ENCODE peak calls at places on chromosome 17, in nine cellular contexts. F is H9, N is colonic mucosa, E is psoas muscle, C is AG10803, R is fibroblast of the aortic adventitia, O is HFFc6, M is endodermal cell, A is stomach. J is an unnamed sample.

GRCh38 chr17:75808905-75809621 is 24.5 kb downstream of the UNK start:
- DNase-seq in F (peak; percentile 29), N (no peak), E (peak; percentile 69), C (peak; percentile 66), R (peak; percentile 93), O (no peak), M (peak; percentile 49), A (peak; percentile 83), J (no peak)

GRCh38 chr17:795721-796120 is 13.6 kb downstream of the MRM3 start:
- DNase-seq in F (no peak), N (no peak), E (no peak), C (no peak), R (no peak), O (no peak), M (peak; percentile 47), A (no peak), J (no peak)

GRCh38 chr17:30173649-30174048 is 57.0 kb downstream of the NSRP1 start:
- DNase-seq in F (no peak), N (no peak), E (no peak), C (no peak), R (peak; percentile 28), O (no peak), M (no peak), A (no peak), J (peak; percentile 59)

GRCh38 chr17:81976332-81977210 is 858 bp upstream of the ASPSCR1 start:
- DNase-seq in F (peak; percentile 81), N (peak; percentile 57), E (peak; percentile 53), C (no peak), R (no peak), O (no peak), M (peak; percentile 83), A (peak; percentile 69), J (peak; percentile 56)

GRCh38 chr17:30716461-30717289 is 107.8 kb downstream of the CRLF3 start:
- DNase-seq in F (peak; percentile 56), N (no peak), E (peak; percentile 7), C (peak; percentile 26), R (peak; percentile 20), O (no peak), M (peak; percentile 69), A (no peak), J (peak; percentile 32)

GRCh38 chr17:28760987-28761562 is 17.3 kb downstream of the TRAF4 start:
- DNase-seq in F (peak; percentile 94), N (peak; percentile 75), E (peak; percentile 77), C (peak; percentile 58), R (peak; percentile 63), O (peak; percentile 57), M (peak; percentile 94), A (peak; percentile 87), J (no peak)

GRCh38 chr17:68822752-68823289 is 132.4 kb downstream of the ABCA8 start:
- DNase-seq in F (no peak), N (no peak), E (no peak), C (no peak), R (no peak), O (no peak), M (no peak), A (no peak), J (no peak)

GRCh38 chr17:69246726-69247375 is 18.2 kb upstream of the ABCA10 start:
- DNase-seq in F (no peak), N (no peak), E (no peak), C (peak; percentile 58), R (peak; percentile 81), O (peak; percentile 39), M (no peak), A (no peak), J (no peak)

GRCh38 chr17:17780941-17781590 is 55.7 kb downstream of the SREBF1 start:
- DNase-seq in F (peak; percentile 95), N (peak; percentile 29), E (peak; percentile 11), C (no peak), R (peak; percentile 32), O (no peak), M (peak; percentile 97), A (peak; percentile 52), J (no peak)
- TF ChIP-seq CTCF in F (peak; percentile 66), N (no peak), E (no peak), C (peak; percentile 23), R (peak; percentile 7), O (no peak), M (peak; percentile 81), A (no peak), J (no peak)

DNA sequence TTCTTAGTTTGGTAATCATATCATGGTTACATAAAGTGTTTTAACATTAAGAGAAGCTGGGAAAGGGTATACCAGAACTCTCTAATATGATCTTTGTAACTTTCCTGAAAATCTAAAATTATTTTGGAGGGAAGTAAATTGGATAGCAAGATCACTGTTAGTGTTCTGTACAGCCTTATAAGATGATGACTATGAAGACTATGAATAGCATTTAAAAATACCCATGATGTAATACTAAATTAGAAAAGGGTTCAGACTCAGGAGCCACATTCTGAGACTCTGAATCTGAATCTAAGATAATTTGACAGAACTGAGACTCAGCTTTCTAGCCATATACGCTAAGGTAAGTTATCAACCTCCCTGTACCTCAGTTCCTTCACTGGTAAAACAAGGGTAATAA is 208.0 kb upstream of the C17orf78 start:
- DNase-seq in F (no peak), N (no peak), E (no peak), C (no peak), R (no peak), O (no peak), M (no peak), A (no peak), J (no peak)
- TF ChIP-seq CTCF in F (no peak), N (no peak), E (no peak), C (no peak), R (no peak), O (no peak), M (no peak), A (no peak), J (no peak)

DNA sequence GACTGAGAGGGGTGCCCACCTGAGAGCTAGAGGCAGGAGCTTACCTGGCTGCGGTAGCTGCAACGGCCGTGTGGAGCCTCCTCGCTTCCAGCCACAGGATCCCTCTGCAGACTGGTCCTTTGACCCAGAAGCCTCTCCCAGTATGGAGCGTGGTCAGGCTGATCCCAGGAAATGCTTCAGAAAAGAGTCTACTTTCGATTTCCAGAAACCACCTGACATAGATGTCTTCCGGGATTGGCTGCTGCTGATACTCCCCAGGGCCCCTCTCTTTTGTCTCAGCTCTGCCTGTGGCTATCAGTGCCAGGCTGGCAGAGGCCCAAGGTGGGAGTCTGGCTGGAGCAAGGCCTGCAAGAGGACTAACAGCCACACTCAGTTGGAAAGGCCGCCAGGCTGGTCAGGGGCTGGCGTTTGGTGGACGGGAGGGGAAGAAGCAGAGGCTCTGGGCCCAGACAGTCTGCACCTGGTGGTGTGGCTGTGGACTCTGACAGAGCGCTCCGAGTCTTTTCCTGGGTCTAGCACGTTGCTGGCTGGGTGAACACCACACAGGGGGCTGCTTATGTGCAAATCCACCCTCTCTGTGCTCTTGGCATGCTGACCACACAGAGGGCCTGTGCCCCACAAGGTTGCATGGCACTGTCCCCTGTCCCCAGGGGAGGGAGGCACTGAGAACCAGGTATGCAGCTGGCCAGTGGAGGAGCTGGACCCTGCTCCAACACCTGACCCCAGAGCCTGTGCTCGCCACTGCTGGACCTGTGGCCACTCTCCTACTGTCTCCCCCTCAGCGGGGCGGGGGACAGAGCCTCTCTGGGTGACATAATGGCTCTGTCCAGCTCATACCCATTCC is at the start of gene LGALS3BP:
- DNase-seq in F (peak; percentile 76), N (peak; percentile 91), E (peak; percentile 74), C (peak; percentile 47), R (peak; percentile 83), O (peak; percentile 51), M (peak; percentile 86), A (peak; percentile 77), J (peak; percentile 54)
- TF ChIP-seq CTCF in F (no peak), N (no peak), E (no peak), C (no peak), R (no peak), O (no peak), M (no peak), A (no peak), J (no peak)

GRCh38 chr17:41959336-41960095 is 7.1 kb upstream of the CNP start:
- DNase-seq in F (peak; percentile 91), N (no peak), E (no peak), C (peak; percentile 59), R (peak; percentile 73), O (peak; percentile 54), M (peak; percentile 94), A (no peak), J (peak; percentile 24)
- TF ChIP-seq CTCF in F (peak; percentile 77), N (no peak), E (peak; percentile 35), C (peak; percentile 54), R (peak; percentile 56), O (peak; percentile 70), M (peak; percentile 78), A (no peak), J (no peak)

GRCh38 chr17:9346296-9346926 is 229.2 kb downstream of the STX8 start:
- DNase-seq in F (no peak), N (no peak), E (no peak), C (peak; percentile 92), R (no peak), O (no peak), M (no peak), A (no peak), J (peak; percentile 57)

GRCh38 chr17:9339958-9340357 is 235.7 kb downstream of the STX8 start:
- DNase-seq in F (no peak), N (no peak), E (no peak), C (no peak), R (no peak), O (no peak), M (peak; percentile 42), A (no peak), J (no peak)

GRCh38 chr17:9336817-9337216 is 238.8 kb downstream of the STX8 start:
- DNase-seq in F (no peak), N (no peak), E (no peak), C (no peak), R (no peak), O (no peak), M (no peak), A (no peak), J (no peak)

GRCh38 chr17:9343513-9343912 is 232.1 kb downstream of the STX8 start:
- DNase-seq in F (peak; percentile 71), N (no peak), E (no peak), C (no peak), R (no peak), O (no peak), M (peak; percentile 90), A (no peak), J (no peak)

DNA sequence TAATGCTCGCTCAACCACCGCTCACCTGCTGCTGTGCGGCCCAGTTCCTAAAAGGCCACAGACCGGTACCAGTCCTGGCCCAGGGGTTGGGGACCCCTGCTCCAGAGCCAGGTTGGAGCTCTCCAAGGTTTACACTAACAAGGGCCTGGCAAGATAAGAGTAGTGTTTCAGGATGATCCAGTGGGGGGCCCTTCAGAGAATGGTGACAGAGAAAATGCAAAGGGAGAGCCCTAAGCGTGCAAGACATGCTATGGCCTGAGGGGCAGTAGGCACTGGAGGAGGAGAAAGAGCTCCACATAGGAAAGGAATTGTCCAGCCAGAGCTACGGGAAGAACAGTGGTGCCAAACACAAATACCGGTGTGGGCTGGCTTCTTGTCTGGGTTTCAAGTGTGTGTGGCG is 233.4 kb downstream of the STX8 start:
- DNase-seq in F (peak; percentile 34), N (no peak), E (no peak), C (no peak), R (no peak), O (no peak), M (peak; percentile 59), A (no peak), J (no peak)
- TF ChIP-seq CTCF in F (peak; percentile 18), N (no peak), E (no peak), C (no peak), R (no peak), O (no peak), M (peak; percentile 42), A (no peak), J (no peak)

J was measured in activated CD8-positive, alpha-beta T cell treated with anti-CD3 and anti-CD28 coated beads for 36 hours.